ENCODE peak calls at places on chromosomes 12 and 14, in four cellular contexts. One of them, this sample, is unnamed.

GRCh38 chr12:104712477-104712876 is 245.6 kb downstream of the SLC41A2 start:
- DNase-seq in amygdala: no peak
- DNase-seq in NCI-H748 treated with DMSO at 0.1 percent for 48 hours: no peak
- DNase-seq in OCI-LY7: no peak
- DNase-seq in this sample: no peak

GRCh38 chr12:108630481-108631207 is 3.0 kb downstream of the SELPLG start:
- DNase-seq in amygdala: no peak
- DNase-seq in NCI-H748 treated with DMSO at 0.1 percent for 48 hours: no peak
- DNase-seq in OCI-LY7: peak
- DNase-seq in this sample: no peak

GRCh38 chr12:132205271-132206092 is 61.2 kb downstream of the NOC4L start:
- DNase-seq in amygdala: no peak
- DNase-seq in NCI-H748 treated with DMSO at 0.1 percent for 48 hours: no peak
- DNase-seq in OCI-LY7: no peak
- DNase-seq in this sample: no peak

GRCh38 chr12:70847871-70848270 is 72.7 kb downstream of the PTPRR start:
- DNase-seq in amygdala: no peak
- DNase-seq in NCI-H748 treated with DMSO at 0.1 percent for 48 hours: no peak
- DNase-seq in OCI-LY7: no peak
- DNase-seq in this sample: no peak

GRCh38 chr14:28975084-28975483 is 208.5 kb downstream of the FOXG1 start:
- DNase-seq in amygdala: no peak
- DNase-seq in NCI-H748 treated with DMSO at 0.1 percent for 48 hours: no peak
- DNase-seq in OCI-LY7: no peak
- DNase-seq in this sample: no peak

GRCh38 chr12:71589478-71589881 is 74.2 kb downstream of the ZFC3H1 start:
- DNase-seq in amygdala: no peak
- DNase-seq in NCI-H748 treated with DMSO at 0.1 percent for 48 hours: no peak
- DNase-seq in OCI-LY7: no peak
- DNase-seq in this sample: no peak

GRCh38 chr12:93758974-93759373 is 81.8 kb downstream of the CRADD start:
- DNase-seq in amygdala: no peak
- DNase-seq in NCI-H748 treated with DMSO at 0.1 percent for 48 hours: no peak
- DNase-seq in OCI-LY7: no peak
- DNase-seq in this sample: no peak

GRCh38 chr12:33438890-33439586 is 581 bp downstream of the SYT10 start:
- DNase-seq in amygdala: no peak
- DNase-seq in NCI-H748 treated with DMSO at 0.1 percent for 48 hours: peak
- DNase-seq in OCI-LY7: no peak
- DNase-seq in this sample: no peak

GRCh38 chr12:70719672-70720420 is 82.6 kb upstream of the PTPRB start:
- DNase-seq in amygdala: no peak
- DNase-seq in NCI-H748 treated with DMSO at 0.1 percent for 48 hours: peak
- DNase-seq in OCI-LY7: peak
- DNase-seq in this sample: peak

GRCh38 chr12:46217686-46218508 is 50.9 kb downstream of the SLC38A1 start:
- DNase-seq in amygdala: no peak
- DNase-seq in NCI-H748 treated with DMSO at 0.1 percent for 48 hours: no peak
- DNase-seq in OCI-LY7: peak
- DNase-seq in this sample: no peak

GRCh38 chr12:128994869-128995268 is 141.6 kb downstream of the GLT1D1 start:
- DNase-seq in amygdala: no peak
- DNase-seq in NCI-H748 treated with DMSO at 0.1 percent for 48 hours: peak
- DNase-seq in OCI-LY7: no peak
- DNase-seq in this sample: peak

GRCh38 chr14:64942531-64943111 is at the start of gene GPX2:
- DNase-seq in amygdala: no peak
- DNase-seq in NCI-H748 treated with DMSO at 0.1 percent for 48 hours: peak
- DNase-seq in OCI-LY7: no peak
- DNase-seq in this sample: peak

GRCh38 chr12:64528616-64529015 is 76.7 kb downstream of the TBK1 start:
- DNase-seq in amygdala: no peak
- DNase-seq in NCI-H748 treated with DMSO at 0.1 percent for 48 hours: no peak
- DNase-seq in OCI-LY7: no peak
- DNase-seq in this sample: peak

GRCh38 chr12:32891956-32892355 is 4.6 kb downstream of the PKP2 start:
- DNase-seq in amygdala: no peak
- DNase-seq in NCI-H748 treated with DMSO at 0.1 percent for 48 hours: no peak
- DNase-seq in OCI-LY7: no peak
- DNase-seq in this sample: no peak

This sample was measured in NCI-H510A treated with DMSO at 0.1 percent for 48 hours.